ENCODE peak calls at places on chromosome 18, in ten cellular contexts. One of them, this sample, is unnamed.

GRCh38 chr18:43073771-43074170 is 41.7 kb downstream of the RIT2 start:
- DNase-seq in transverse colon: no peak
- DNase-seq in CD8-positive, alpha-beta T cell: no peak
- DNase-seq in right lobe of liver: no peak
- DNase-seq in fibroblast of lung: no peak
- DNase-seq in K562: no peak
- DNase-seq in heart left ventricle: no peak
- DNase-seq in IMR-90: no peak
- DNase-seq in adrenal gland: no peak
- DNase-seq in Panc1: no peak
- DNase-seq in this sample: no peak

GRCh38 chr18:23779696-23780303 is 90.5 kb downstream of the LAMA3 start:
- DNase-seq in Panc1: no peak
- DNase-seq in fibroblast of lung: peak; percentile 60
- DNase-seq in CD8-positive, alpha-beta T cell: no peak
- DNase-seq in adrenal gland: no peak
- DNase-seq in heart left ventricle: no peak
- DNase-seq in transverse colon: no peak
- DNase-seq in K562: peak; percentile 33
- DNase-seq in right lobe of liver: no peak
- DNase-seq in IMR-90: peak; percentile 28
- DNase-seq in this sample: no peak

GRCh38 chr18:45839415-45840395 is 14.2 kb downstream of the SIGLEC15 start:
- DNase-seq in IMR-90: peak; percentile 80
- DNase-seq in Panc1: no peak
- DNase-seq in heart left ventricle: no peak
- DNase-seq in CD8-positive, alpha-beta T cell: no peak
- DNase-seq in K562: peak; percentile 13
- DNase-seq in adrenal gland: no peak
- DNase-seq in fibroblast of lung: peak; percentile 68
- DNase-seq in transverse colon: no peak
- DNase-seq in right lobe of liver: no peak
- DNase-seq in this sample: no peak

GRCh38 chr18:56645415-56646016 is 5.6 kb upstream of the WDR7 start:
- DNase-seq in Panc1: no peak
- DNase-seq in transverse colon: no peak
- DNase-seq in right lobe of liver: no peak
- DNase-seq in fibroblast of lung: no peak
- DNase-seq in heart left ventricle: no peak
- DNase-seq in CD8-positive, alpha-beta T cell: no peak
- DNase-seq in adrenal gland: no peak
- DNase-seq in IMR-90: no peak
- DNase-seq in K562: no peak
- DNase-seq in this sample: no peak

GRCh38 chr18:8894823-8895222 is 189.5 kb downstream of the MTCL1 start:
- DNase-seq in K562: no peak
- DNase-seq in CD8-positive, alpha-beta T cell: no peak
- DNase-seq in adrenal gland: no peak
- DNase-seq in Panc1: no peak
- DNase-seq in IMR-90: no peak
- DNase-seq in heart left ventricle: no peak
- DNase-seq in transverse colon: no peak
- DNase-seq in right lobe of liver: no peak
- DNase-seq in fibroblast of lung: no peak
- DNase-seq in this sample: no peak

GRCh38 chr18:49398331-49398730 is 62.1 kb downstream of the DYM start:
- DNase-seq in Panc1: no peak
- DNase-seq in CD8-positive, alpha-beta T cell: no peak
- DNase-seq in heart left ventricle: no peak
- DNase-seq in K562: no peak
- DNase-seq in transverse colon: no peak
- DNase-seq in adrenal gland: no peak
- DNase-seq in fibroblast of lung: no peak
- DNase-seq in right lobe of liver: no peak
- DNase-seq in IMR-90: no peak
- DNase-seq in this sample: no peak

GRCh38 chr18:30625961-30626360 is 416.6 kb downstream of the DSC3 start:
- DNase-seq in Panc1: no peak
- DNase-seq in K562: no peak
- DNase-seq in adrenal gland: no peak
- DNase-seq in transverse colon: no peak
- DNase-seq in right lobe of liver: no peak
- DNase-seq in heart left ventricle: no peak
- DNase-seq in IMR-90: no peak
- DNase-seq in CD8-positive, alpha-beta T cell: no peak
- DNase-seq in fibroblast of lung: no peak
- DNase-seq in this sample: no peak

GRCh38 chr18:471701-472100 is 28.8 kb downstream of the COLEC12 start:
- DNase-seq in adrenal gland: no peak
- DNase-seq in right lobe of liver: no peak
- DNase-seq in IMR-90: no peak
- DNase-seq in transverse colon: no peak
- DNase-seq in CD8-positive, alpha-beta T cell: no peak
- DNase-seq in K562: no peak
- DNase-seq in Panc1: no peak
- DNase-seq in heart left ventricle: no peak
- DNase-seq in fibroblast of lung: peak; percentile 40
- DNase-seq in this sample: no peak

GRCh38 chr18:41767960-41768359 is 187.1 kb upstream of the PIK3C3 start:
- DNase-seq in transverse colon: no peak
- DNase-seq in K562: no peak
- DNase-seq in heart left ventricle: no peak
- DNase-seq in IMR-90: peak; percentile 48
- DNase-seq in right lobe of liver: no peak
- DNase-seq in adrenal gland: peak; percentile 27
- DNase-seq in Panc1: no peak
- DNase-seq in CD8-positive, alpha-beta T cell: no peak
- DNase-seq in fibroblast of lung: peak; percentile 46
- DNase-seq in this sample: no peak

GRCh38 chr18:11733031-11733430 is 44.0 kb downstream of the GNAL start:
- DNase-seq in heart left ventricle: peak; percentile 79
- DNase-seq in adrenal gland: peak; percentile 73
- DNase-seq in transverse colon: peak; percentile 81
- DNase-seq in IMR-90: peak; percentile 57
- DNase-seq in CD8-positive, alpha-beta T cell: peak; percentile 75
- DNase-seq in fibroblast of lung: peak; percentile 38
- DNase-seq in right lobe of liver: peak; percentile 80
- DNase-seq in K562: peak; percentile 79
- DNase-seq in Panc1: peak; percentile 17
- DNase-seq in this sample: peak; percentile 84

GRCh38 chr18:9055185-9055584 is 47.3 kb upstream of the NDUFV2 start:
- DNase-seq in CD8-positive, alpha-beta T cell: no peak
- DNase-seq in IMR-90: peak; percentile 86
- DNase-seq in Panc1: peak; percentile 22
- DNase-seq in fibroblast of lung: peak; percentile 90
- DNase-seq in heart left ventricle: no peak
- DNase-seq in transverse colon: no peak
- DNase-seq in right lobe of liver: no peak
- DNase-seq in K562: no peak
- DNase-seq in adrenal gland: no peak
- DNase-seq in this sample: no peak

GRCh38 chr18:63322908-63323634 is 3.5 kb upstream of the BCL2 start:
- DNase-seq in Panc1: peak; percentile 32
- DNase-seq in CD8-positive, alpha-beta T cell: peak; percentile 69
- DNase-seq in adrenal gland: peak; percentile 54
- DNase-seq in fibroblast of lung: peak; percentile 56
- DNase-seq in IMR-90: peak; percentile 73
- DNase-seq in right lobe of liver: no peak
- DNase-seq in heart left ventricle: peak; percentile 38
- DNase-seq in transverse colon: peak; percentile 72
- DNase-seq in K562: peak; percentile 40
- DNase-seq in this sample: no peak

GRCh38 chr18:46408334-46408987 is 248.6 kb downstream of the LOXHD1 start:
- DNase-seq in Panc1: no peak
- DNase-seq in K562: peak; percentile 48
- DNase-seq in CD8-positive, alpha-beta T cell: no peak
- DNase-seq in transverse colon: no peak
- DNase-seq in heart left ventricle: no peak
- DNase-seq in adrenal gland: no peak
- DNase-seq in fibroblast of lung: no peak
- DNase-seq in IMR-90: no peak
- DNase-seq in right lobe of liver: no peak
- DNase-seq in this sample: no peak

GRCh38 chr18:36273347-36273746 is 24.2 kb upstream of the FHOD3 start:
- DNase-seq in fibroblast of lung: no peak
- DNase-seq in IMR-90: no peak
- DNase-seq in transverse colon: no peak
- DNase-seq in K562: no peak
- DNase-seq in adrenal gland: no peak
- DNase-seq in heart left ventricle: no peak
- DNase-seq in CD8-positive, alpha-beta T cell: no peak
- DNase-seq in right lobe of liver: no peak
- DNase-seq in Panc1: no peak
- DNase-seq in this sample: no peak

DNA sequence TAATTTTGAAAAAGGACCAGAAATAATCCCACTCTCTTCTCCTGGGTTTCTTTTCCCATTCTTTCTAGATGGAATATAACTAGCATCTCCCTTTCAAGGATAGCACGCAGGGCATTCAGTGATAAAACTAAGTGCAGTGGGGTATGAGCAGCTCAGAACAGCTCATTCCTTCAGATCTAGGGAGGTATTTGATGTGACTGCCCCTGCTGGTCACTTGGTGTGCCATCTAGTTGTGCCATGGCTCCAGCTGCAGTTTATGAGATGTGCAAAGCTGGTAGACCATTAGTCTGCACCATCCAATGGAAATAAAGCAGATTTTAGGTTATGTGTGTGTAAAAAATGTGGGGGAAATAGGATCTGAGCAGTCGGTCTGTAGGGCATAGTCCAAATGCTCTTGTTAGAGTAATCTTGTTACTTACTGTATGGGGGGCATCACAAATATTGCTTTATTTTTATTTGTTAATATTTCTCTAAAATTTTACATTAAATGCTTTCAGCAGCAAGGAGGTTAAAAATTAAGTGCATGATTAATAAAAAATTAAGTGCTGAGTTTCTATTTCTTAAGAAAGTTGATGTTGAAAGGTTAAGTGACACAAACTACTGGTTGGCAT is 38.9 kb downstream of the CTAGE1 start:
- DNase-seq in right lobe of liver: peak; percentile 60
- DNase-seq in transverse colon: peak; percentile 50
- DNase-seq in heart left ventricle: peak; percentile 39
- DNase-seq in IMR-90: peak; percentile 30
- DNase-seq in Panc1: no peak
- DNase-seq in adrenal gland: peak; percentile 40
- DNase-seq in fibroblast of lung: peak; percentile 20
- DNase-seq in CD8-positive, alpha-beta T cell: peak; percentile 56
- DNase-seq in K562: peak; percentile 37
- DNase-seq in this sample: no peak
- TF ChIP-seq CTCF in right lobe of liver: peak; percentile 66
- TF ChIP-seq CTCF in transverse colon: peak; percentile 39
- TF ChIP-seq CTCF in heart left ventricle: peak; percentile 53
- TF ChIP-seq CTCF in IMR-90: peak; percentile 37
- TF ChIP-seq CTCF in Panc1: peak; percentile 69
- TF ChIP-seq CTCF in adrenal gland: peak; percentile 43
- TF ChIP-seq CTCF in fibroblast of lung: peak; percentile 20
- TF ChIP-seq CTCF in CD8-positive, alpha-beta T cell: no peak
- TF ChIP-seq CTCF in K562: peak; percentile 47
- TF ChIP-seq CTCF in this sample: peak; percentile 60

DNA sequence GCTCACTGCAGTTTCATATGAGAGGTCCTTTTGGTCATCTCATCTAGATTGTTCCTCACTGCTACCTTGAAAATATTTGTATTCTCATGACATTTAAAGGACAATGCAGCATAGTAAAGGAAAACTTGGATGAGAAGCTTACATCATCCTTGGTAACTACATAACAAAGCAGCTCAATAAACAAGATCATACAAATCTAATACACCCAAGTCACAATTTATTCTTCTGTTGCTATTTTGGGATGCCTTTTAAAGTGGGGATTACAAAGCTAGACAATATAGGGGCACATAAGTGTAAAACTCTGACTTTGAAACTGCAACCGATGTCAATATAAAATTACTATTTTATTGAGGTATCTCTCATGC is 85.7 kb downstream of the TCF4 start:
- DNase-seq in adrenal gland: no peak
- DNase-seq in right lobe of liver: no peak
- DNase-seq in heart left ventricle: no peak
- DNase-seq in CD8-positive, alpha-beta T cell: no peak
- DNase-seq in IMR-90: no peak
- DNase-seq in Panc1: no peak
- DNase-seq in K562: no peak
- DNase-seq in transverse colon: no peak
- DNase-seq in fibroblast of lung: peak; percentile 64
- DNase-seq in this sample: no peak
- H3K4me3 ChIP-seq in adrenal gland: no peak overlapping the region
- H3K4me3 ChIP-seq in right lobe of liver: no peak overlapping the region
- H3K4me3 ChIP-seq in heart left ventricle: no peak overlapping the region
- H3K4me3 ChIP-seq in CD8-positive, alpha-beta T cell: no peak overlapping the region
- H3K4me3 ChIP-seq in IMR-90: no peak overlapping the region
- H3K4me3 ChIP-seq in Panc1: no peak overlapping the region
- H3K4me3 ChIP-seq in K562: no peak overlapping the region
- H3K4me3 ChIP-seq in transverse colon: no peak overlapping the region
- H3K4me3 ChIP-seq in fibroblast of lung: no peak overlapping the region
- H3K4me3 ChIP-seq in this sample: no peak overlapping the region

DNA sequence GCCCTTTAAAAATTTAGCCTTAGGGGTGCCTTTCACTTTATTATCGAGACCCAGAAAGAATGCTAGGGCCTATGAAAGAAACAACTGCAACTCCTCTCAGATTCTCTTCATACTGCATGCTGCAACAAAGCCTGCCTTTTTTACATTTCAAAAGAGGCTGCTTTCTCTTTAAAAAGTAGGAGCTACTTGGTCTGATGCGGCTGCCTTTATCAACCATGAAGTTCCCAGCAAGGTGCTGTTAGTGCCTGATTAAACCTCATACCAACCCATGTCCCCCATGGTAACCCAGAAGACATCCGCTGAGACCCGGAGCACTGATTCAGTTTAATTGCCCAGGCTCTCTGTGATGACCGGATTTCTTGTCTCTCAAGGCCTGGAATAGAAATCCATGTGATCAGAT is 368.4 kb downstream of the ZNF521 start:
- DNase-seq in right lobe of liver: no peak
- DNase-seq in heart left ventricle: no peak
- DNase-seq in adrenal gland: no peak
- DNase-seq in CD8-positive, alpha-beta T cell: no peak
- DNase-seq in transverse colon: no peak
- DNase-seq in fibroblast of lung: no peak
- DNase-seq in IMR-90: no peak
- DNase-seq in K562: no peak
- DNase-seq in Panc1: no peak
- DNase-seq in this sample: no peak
- H3K4me1 ChIP-seq in right lobe of liver: no peaks in the 10 kb centered on the region
- H3K4me1 ChIP-seq in heart left ventricle: no peaks in the 10 kb centered on the region
- H3K4me1 ChIP-seq in adrenal gland: no peaks in the 10 kb centered on the region
- H3K4me1 ChIP-seq in CD8-positive, alpha-beta T cell: no peaks in the 10 kb centered on the region
- H3K4me1 ChIP-seq in transverse colon: no peaks in the 10 kb centered on the region
- H3K4me1 ChIP-seq in fibroblast of lung: peaks cover 2% of the 10 kb centered on the region
- H3K4me1 ChIP-seq in IMR-90: peaks cover 15% of the 10 kb centered on the region
- H3K4me1 ChIP-seq in K562: no peaks in the 10 kb centered on the region
- H3K4me1 ChIP-seq in Panc1: no peaks in the 10 kb centered on the region
- H3K4me1 ChIP-seq in this sample: peaks cover 5% of the 10 kb centered on the region

DNA sequence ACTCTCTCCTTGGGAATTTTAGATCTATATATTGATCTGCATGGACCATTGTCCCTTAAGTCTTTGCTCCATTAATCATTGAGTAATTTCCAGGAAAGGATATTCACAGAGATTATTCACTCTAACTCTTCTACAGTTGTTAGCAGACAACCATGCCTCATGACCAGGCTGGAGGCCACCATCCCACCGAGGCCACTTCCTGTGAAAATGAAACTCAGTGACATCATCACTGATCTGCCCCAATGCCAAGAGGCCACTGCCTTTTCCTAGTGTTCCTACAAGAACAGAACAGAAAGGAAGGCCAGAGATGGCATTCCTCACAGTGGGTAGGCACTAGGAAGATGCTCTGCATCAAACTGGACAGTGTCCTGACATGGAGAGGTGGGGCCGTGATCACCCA is 161.3 kb downstream of the DTNA start:
- DNase-seq in fibroblast of lung: no peak
- DNase-seq in K562: no peak
- DNase-seq in heart left ventricle: no peak
- DNase-seq in CD8-positive, alpha-beta T cell: no peak
- DNase-seq in adrenal gland: no peak
- DNase-seq in IMR-90: peak; percentile 10
- DNase-seq in Panc1: no peak
- DNase-seq in right lobe of liver: no peak
- DNase-seq in transverse colon: no peak
- DNase-seq in this sample: no peak
- TF ChIP-seq CTCF in fibroblast of lung: no peak
- TF ChIP-seq CTCF in K562: no peak
- TF ChIP-seq CTCF in heart left ventricle: no peak
- TF ChIP-seq CTCF in CD8-positive, alpha-beta T cell: no peak
- TF ChIP-seq CTCF in adrenal gland: no peak
- TF ChIP-seq CTCF in IMR-90: no peak
- TF ChIP-seq CTCF in Panc1: no peak
- TF ChIP-seq CTCF in right lobe of liver: no peak
- TF ChIP-seq CTCF in transverse colon: no peak
- TF ChIP-seq CTCF in this sample: no peak

This sample was measured in lower lobe of right lung.